ENCODE peak calls at places on chromosomes 7 and 10, in four cellular contexts. Z is uterus; H is naive thymus-derived CD4-positive, alpha-beta T cell; D is fibroblast of lung. V is an unnamed sample. For H3K27me3, H3K4me1 and H3K9me3, the result is how much of the 10 kb centered on the place peaks cover.

GRCh38 chr10:112810651-112811215 is 139.3 kb upstream of the TCF7L2 start:
- DNase-seq in Z (no peak), H (no peak), D (peak), V (peak)

GRCh38 chr10:118002581-118002980 is 44.2 kb downstream of the RAB11FIP2 start:
- DNase-seq in Z (no peak), H (no peak), D (peak), V (no peak)

GRCh38 chr7:30470783-30471182 is 7.8 kb downstream of the NOD1 start:
- DNase-seq in Z (peak), H (no peak), D (peak), V (no peak)

GRCh38 chr7:46586406-46586805 is 665.3 kb upstream of the IGFBP3 start:
- DNase-seq in Z (no peak), H (no peak), D (no peak), V (no peak)

GRCh38 chr7:81430150-81430549 is 339.7 kb downstream of the HGF start:
- DNase-seq in Z (no peak), H (no peak), D (peak), V (no peak)

GRCh38 chr7:94344826-94345225 is 49.9 kb upstream of the COL1A2 start:
- DNase-seq in Z (no peak), H (no peak), D (peak), V (no peak)

GRCh38 chr7:30330134-30331111 is 46.0 kb downstream of the ZNRF2 start:
- DNase-seq in Z (no peak), H (peak), D (peak), V (no peak)

GRCh38 chr10:119273413-119273812 is 66.0 kb downstream of the GRK5 start:
- DNase-seq in Z (no peak), H (no peak), D (no peak), V (no peak)

GRCh38 chr10:32461203-32461602 is 15.3 kb downstream of the CCDC7 start:
- DNase-seq in Z (no peak), H (no peak), D (no peak), V (no peak)

GRCh38 chr7:24718431-24718831 is 38.8 kb downstream of the GSDME start:
- DNase-seq in Z (no peak), H (no peak), D (no peak), V (no peak)

GRCh38 chr7:23394828-23395227 is 75.5 kb downstream of the IGF2BP3 start:
- DNase-seq in Z (no peak), H (no peak), D (peak), V (no peak)

GRCh38 chr7:77439572-77439971 is 23.4 kb upstream of the GSAP start:
- DNase-seq in Z (no peak), H (no peak), D (no peak), V (no peak)

GRCh38 chr7:113100091-113100723 is 13.6 kb upstream of the GPR85 start:
- DNase-seq in Z (peak), H (no peak), D (peak), V (no peak)

GRCh38 chr10:77504196-77504869 is 133.3 kb downstream of the KCNMA1 start:
- DNase-seq in Z (no peak), H (no peak), D (peak), V (no peak)

GRCh38 chr7:112453505-112454171 is 3.4 kb downstream of the IFRD1 start:
- DNase-seq in Z (no peak), H (no peak), D (peak), V (no peak)

DNA sequence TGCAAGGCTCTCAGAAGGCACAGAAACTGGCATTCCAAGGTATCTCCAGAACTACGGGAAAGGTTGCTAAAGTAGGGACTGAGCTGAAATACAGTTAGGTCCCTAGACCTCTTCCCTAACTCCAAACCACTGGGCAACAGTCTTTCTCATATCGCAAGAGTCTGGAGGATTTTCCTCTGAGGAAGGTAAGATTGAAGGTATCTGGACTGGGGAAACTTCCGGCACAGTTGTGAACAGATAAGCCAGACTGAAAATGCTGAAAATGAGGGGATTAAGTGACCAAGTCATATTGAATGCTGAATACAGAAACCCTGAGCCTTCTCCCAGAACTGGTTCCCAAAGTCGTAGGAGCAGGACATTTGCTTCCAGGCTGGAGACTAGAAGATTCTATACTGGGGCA is 2.7 kb upstream of the PRRT4 start:
- DNase-seq in Z (no peak), H (no peak), D (no peak), V (peak)
- H3K27me3 ChIP-seq in Z (under half), H (under half), D (under half), V (under half)

GRCh38 chr10:88311264-88311663 is 271.9 kb downstream of the RNLS start:
- DNase-seq in Z (no peak), H (no peak), D (no peak), V (no peak)

GRCh38 chr10:88315746-88316145 is 267.4 kb downstream of the RNLS start:
- DNase-seq in Z (no peak), H (no peak), D (no peak), V (no peak)

GRCh38 chr10:88314362-88314761 is 268.8 kb downstream of the RNLS start:
- DNase-seq in Z (peak), H (no peak), D (no peak), V (no peak)

GRCh38 chr10:88313897-88314296 is 269.2 kb downstream of the RNLS start:
- DNase-seq in Z (no peak), H (no peak), D (no peak), V (no peak)

DNA sequence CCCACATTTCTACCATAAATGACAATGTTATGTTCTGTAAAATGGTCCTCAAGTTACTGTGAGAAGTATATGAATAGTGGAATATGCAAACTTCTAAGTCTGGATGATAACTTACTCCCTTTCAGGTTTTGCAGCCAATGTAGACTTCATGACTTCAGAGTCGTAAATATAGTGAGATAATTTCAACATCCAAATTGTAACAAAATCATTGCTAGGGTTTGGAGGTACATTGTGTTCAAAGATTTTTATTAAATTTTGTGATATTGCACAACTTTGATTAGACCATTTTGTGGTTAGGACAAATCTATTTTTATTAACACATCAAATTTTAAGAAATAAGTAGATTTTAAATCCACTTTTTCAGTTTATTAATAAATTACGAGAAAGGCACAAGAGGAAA is 270.3 kb downstream of the RNLS start:
- DNase-seq in Z (no peak), H (no peak), D (no peak), V (no peak)
- H3K4me1 ChIP-seq in Z (under half), H (under half), D (under half), V (under half)

GRCh38 chr10:129809431-129809830 is 154.6 kb downstream of the EBF3 start:
- DNase-seq in Z (no peak), H (no peak), D (no peak), V (no peak)

GRCh38 chr10:129811208-129811607 is 152.9 kb downstream of the EBF3 start:
- DNase-seq in Z (no peak), H (no peak), D (no peak), V (no peak)

GRCh38 chr10:129812398-129812797 is 151.7 kb downstream of the EBF3 start:
- DNase-seq in Z (no peak), H (no peak), D (no peak), V (no peak)

GRCh38 chr10:129808092-129808983 is 155.7 kb downstream of the EBF3 start:
- DNase-seq in Z (no peak), H (no peak), D (no peak), V (no peak)

DNA sequence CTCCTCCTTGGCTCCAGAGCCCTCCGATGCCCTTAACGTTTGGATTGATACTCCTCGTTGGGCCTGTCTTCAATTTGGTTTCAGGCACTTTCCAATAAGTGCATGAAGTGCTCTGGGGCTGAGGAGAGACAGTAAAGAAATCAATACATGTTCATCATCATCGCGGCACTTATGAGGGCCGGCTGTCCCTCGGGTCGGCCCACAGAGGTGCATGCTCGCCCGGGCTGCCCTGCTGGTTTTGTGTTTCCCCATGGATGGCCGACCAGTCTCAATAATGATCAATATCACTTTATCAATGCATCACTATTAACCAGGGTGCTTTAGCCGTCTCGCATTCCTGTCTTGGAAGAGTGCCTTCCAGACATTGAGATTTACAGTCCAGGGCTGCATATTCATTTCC is 154.2 kb downstream of the EBF3 start:
- DNase-seq in Z (no peak), H (no peak), D (no peak), V (no peak)
- H3K9me3 ChIP-seq in Z (under half), H (under half), D (under half), V (under half)

GRCh38 chr7:27112960-27113949 is 10.8 kb upstream of the HOXA2 start:
- DNase-seq in Z (peak), H (no peak), D (peak), V (no peak)
- H3K27me3 ChIP-seq in Z (under half), H (under half), D (under half), V (under half)